ENCODE peak calls at places on chromosome 22, in nine cellular contexts. X is A549, R is Peyer's patch, E is heart left ventricle, D is adrenal gland, U is esophagus muscularis mucosa, S is breast epithelium, Y is esophagus squamous epithelium, G is ovary. J is an unnamed sample.

GRCh38 chr22:42885446-42885845 is 28.4 kb upstream of the ARFGAP3 start:
- DNase-seq in X (no peak), R (no peak), E (no peak), D (peak; percentile 56), U (no peak), S (no peak), Y (no peak), G (no peak), J (no peak)

GRCh38 chr22:20546541-20546950 is 39.1 kb downstream of the MED15 start:
- DNase-seq in X (no peak), R (no peak), E (no peak), D (no peak), U (no peak), S (no peak), Y (no peak), G (no peak), J (no peak)

GRCh38 chr22:29313126-29314071 is 2.1 kb downstream of the RASL10A start:
- DNase-seq in X (peak; percentile 70), R (peak; percentile 74), E (no peak), D (peak; percentile 73), U (no peak), S (peak; percentile 48), Y (no peak), G (no peak), J (no peak)

GRCh38 chr22:36081023-36081431 is 52.4 kb upstream of the RBFOX2 start:
- DNase-seq in X (no peak), R (no peak), E (no peak), D (peak; percentile 74), U (no peak), S (no peak), Y (no peak), G (no peak), J (no peak)

GRCh38 chr22:45963821-45964220 is 13.1 kb downstream of the WNT7B start:
- DNase-seq in X (no peak), R (no peak), E (no peak), D (no peak), U (no peak), S (no peak), Y (no peak), G (no peak), J (no peak)

GRCh38 chr22:50146440-50147228 is 23.9 kb upstream of the PANX2 start:
- DNase-seq in X (peak; percentile 72), R (peak; percentile 82), E (peak; percentile 65), D (peak; percentile 74), U (no peak), S (no peak), Y (no peak), G (peak; percentile 74), J (no peak)

GRCh38 chr22:23242473-23243001 is 62.2 kb downstream of the BCR start:
- DNase-seq in X (no peak), R (no peak), E (no peak), D (peak; percentile 47), U (no peak), S (no peak), Y (no peak), G (no peak), J (no peak)

GRCh38 chr22:21568207-21569075 is 927 bp downstream of the UBE2L3 start:
- DNase-seq in X (peak; percentile 19), R (no peak), E (peak; percentile 27), D (peak; percentile 42), U (no peak), S (no peak), Y (no peak), G (no peak), J (no peak)

GRCh38 chr22:31229402-31230140 is 17.5 kb downstream of the LIMK2 start:
- DNase-seq in X (no peak), R (no peak), E (peak; percentile 68), D (peak; percentile 68), U (no peak), S (peak; percentile 82), Y (no peak), G (peak; percentile 74), J (no peak)

GRCh38 chr22:24208012-24208749 is 26.9 kb downstream of the SUSD2 start:
- DNase-seq in X (peak; percentile 96), R (no peak), E (no peak), D (peak; percentile 73), U (no peak), S (no peak), Y (no peak), G (peak; percentile 66), J (no peak)

GRCh38 chr22:23193882-23194281 is 13.6 kb downstream of the BCR start:
- DNase-seq in X (no peak), R (no peak), E (no peak), D (no peak), U (no peak), S (no peak), Y (no peak), G (no peak), J (no peak)

GRCh38 chr22:26648011-26648497 is 9.3 kb upstream of the MIAT start:
- DNase-seq in X (no peak), R (no peak), E (no peak), D (no peak), U (no peak), S (no peak), Y (no peak), G (no peak), J (no peak)

GRCh38 chr22:17057959-17058814 is 26.6 kb upstream of the IL17RA start:
- DNase-seq in X (peak; percentile 68), R (no peak), E (peak; percentile 68), D (peak; percentile 67), U (peak; percentile 94), S (peak; percentile 62), Y (no peak), G (peak; percentile 68), J (no peak)
- TF ChIP-seq POLR2A in X (no peak), R (no peak), E (no peak), D (no peak), U (no peak), S (no peak), Y (no peak), G (no peak), J (no peak)

GRCh38 chr22:33853200-33854097 is 66.8 kb downstream of the LARGE1 start:
- DNase-seq in X (peak; percentile 42), R (peak; percentile 63), E (peak; percentile 79), D (peak; percentile 84), U (no peak), S (peak; percentile 66), Y (no peak), G (peak; percentile 47), J (no peak)
- H3K27ac ChIP-seq in X (peak overlapping the region; percentile 85), R (peak overlapping the region; percentile 60), E (peak overlapping the region; percentile 45), D (peak overlapping the region; percentile 53), U (peak overlapping the region; percentile 63), S (peak overlapping the region; percentile 75), Y (peak overlapping the region; percentile 80), G (no peak overlapping the region), J (peak overlapping the region; percentile 81)

GRCh38 chr22:38733329-38734202 is 22.2 kb downstream of the SUN2 start:
- DNase-seq in X (peak; percentile 29), R (peak; percentile 76), E (peak; percentile 77), D (peak; percentile 76), U (peak; percentile 95), S (peak; percentile 69), Y (no peak), G (peak; percentile 75), J (no peak)
- TF ChIP-seq POLR2A in X (no peak), R (no peak), E (no peak), D (no peak), U (no peak), S (no peak), Y (no peak), G (no peak), J (no peak)

DNA sequence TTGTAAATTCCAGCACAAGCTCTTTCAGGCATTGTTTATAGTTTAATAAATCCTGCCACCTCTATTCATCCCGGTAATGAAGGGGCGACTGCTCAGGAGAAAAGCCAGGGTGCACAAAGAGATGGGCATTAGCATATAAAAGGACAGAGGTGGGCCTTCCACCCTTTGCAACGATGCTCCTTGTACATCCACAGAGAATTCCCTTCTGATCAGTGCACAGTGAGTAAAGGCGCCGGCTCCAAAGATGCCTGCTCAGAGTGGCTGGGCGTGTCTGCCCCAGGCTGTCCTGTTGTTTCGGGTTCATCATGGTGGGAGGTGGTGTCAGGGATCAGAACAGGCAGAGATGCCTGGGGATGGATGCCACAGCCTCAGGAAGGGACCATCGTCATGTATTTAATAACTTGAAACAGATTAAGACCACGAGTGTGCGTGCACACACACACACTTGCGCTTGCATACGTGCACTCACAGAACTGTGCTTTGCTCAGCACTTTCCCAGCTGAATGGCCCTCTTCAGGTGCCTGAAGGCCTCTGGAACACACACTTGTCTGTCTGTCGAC is 305.0 kb downstream of the TBC1D22A start:
- DNase-seq in X (no peak), R (peak; percentile 29), E (no peak), D (no peak), U (no peak), S (peak; percentile 15), Y (no peak), G (no peak), J (no peak)
- H3K27ac ChIP-seq in X (no peak overlapping the region), R (no peak overlapping the region), E (no peak overlapping the region), D (no peak overlapping the region), U (no peak overlapping the region), S (no peak overlapping the region), Y (no peak overlapping the region), G (no peak overlapping the region), J (no peak overlapping the region)